ENCODE peak calls at places on chromosomes 16 and 17, in nine cellular contexts. V, Y, I, Q, M, U, S, D and H are unnamed samples.

GRCh38 chr17:39673335-39674081 is 5.3 kb downstream of the PNMT start:
- DNase-seq in V (no peak), Y (no peak), I (peak; percentile 53), Q (no peak), M (no peak), U (no peak), S (no peak), D (no peak), H (no peak)

GRCh38 chr17:32136856-32137255 is 5.4 kb upstream of the RHOT1 start:
- DNase-seq in V (no peak), Y (no peak), I (no peak), Q (no peak), M (no peak), U (no peak), S (no peak), D (no peak), H (no peak)

GRCh38 chr16:49639739-49640388 is 216.0 kb downstream of the ZNF423 start:
- DNase-seq in V (peak; percentile 77), Y (no peak), I (peak; percentile 80), Q (peak; percentile 73), M (no peak), U (no peak), S (no peak), D (no peak), H (no peak)

GRCh38 chr17:4554997-4555799 is at the start of gene MYBBP1A:
- DNase-seq in V (peak; percentile 92), Y (peak; percentile 98), I (peak; percentile 98), Q (peak; percentile 98), M (peak; percentile 94), U (peak; percentile 92), S (peak; percentile 99), D (peak; percentile 98), H (peak; percentile 86)

GRCh38 chr17:42389135-42389417 is 834 bp upstream of the STAT3 start:
- DNase-seq in V (no peak), Y (no peak), I (no peak), Q (no peak), M (no peak), U (no peak), S (no peak), D (no peak), H (no peak)

GRCh38 chr17:46929413-46929812 is 6.5 kb downstream of the GOSR2 start:
- DNase-seq in V (peak; percentile 48), Y (no peak), I (no peak), Q (no peak), M (no peak), U (no peak), S (no peak), D (no peak), H (peak; percentile 94)

GRCh38 chr17:19642373-19642893 is 6.1 kb upstream of the ALDH3A2 start:
- DNase-seq in V (no peak), Y (no peak), I (no peak), Q (no peak), M (no peak), U (no peak), S (no peak), D (no peak), H (no peak)

GRCh38 chr17:31283841-31284240 is 13.2 kb downstream of the OMG start:
- DNase-seq in V (no peak), Y (no peak), I (no peak), Q (no peak), M (no peak), U (no peak), S (no peak), D (no peak), H (no peak)

GRCh38 chr17:28206292-28206691 is 112.7 kb upstream of the TMEM97 start:
- DNase-seq in V (no peak), Y (no peak), I (no peak), Q (no peak), M (no peak), U (no peak), S (no peak), D (no peak), H (no peak)

GRCh38 chr17:28199728-28200127 is 119.3 kb upstream of the TMEM97 start:
- DNase-seq in V (no peak), Y (peak; percentile 85), I (no peak), Q (no peak), M (no peak), U (no peak), S (no peak), D (no peak), H (no peak)

GRCh38 chr17:28204244-28204643 is 114.8 kb upstream of the TMEM97 start:
- DNase-seq in V (no peak), Y (no peak), I (no peak), Q (no peak), M (no peak), U (no peak), S (no peak), D (no peak), H (no peak)

GRCh38 chr17:28201315-28201714 is 117.7 kb upstream of the TMEM97 start:
- DNase-seq in V (no peak), Y (no peak), I (no peak), Q (no peak), M (no peak), U (no peak), S (no peak), D (no peak), H (no peak)

DNA sequence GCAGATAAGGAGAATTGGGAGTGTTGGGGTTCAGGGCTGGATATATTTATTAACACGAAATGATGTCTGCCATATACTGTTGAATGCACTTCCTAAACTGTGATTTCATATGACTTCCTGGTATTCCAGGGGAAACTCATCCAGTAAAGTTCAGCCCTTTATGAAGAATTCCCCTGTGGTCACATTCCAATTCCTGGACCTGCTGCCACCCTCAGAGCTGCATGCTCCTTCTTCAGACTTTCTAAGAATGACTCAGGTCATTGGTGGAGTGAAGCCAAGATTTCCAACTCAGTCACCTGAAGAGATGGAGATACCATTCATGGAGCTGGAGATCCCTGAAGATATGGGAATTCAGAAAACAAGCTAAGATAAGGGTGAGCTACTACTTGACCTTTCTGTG is 114.2 kb upstream of the TMEM97 start:
- DNase-seq in V (peak; percentile 54), Y (peak; percentile 39), I (no peak), Q (no peak), M (no peak), U (no peak), S (no peak), D (no peak), H (peak; percentile 65)
- H3K27me3 ChIP-seq in V (no peaks in the 10 kb centered on the region), Y (no peaks in the 10 kb centered on the region), I (no peaks in the 10 kb centered on the region), Q (no peaks in the 10 kb centered on the region), M (no peaks in the 10 kb centered on the region), U (no peaks in the 10 kb centered on the region), S (no peaks in the 10 kb centered on the region), D (no peaks in the 10 kb centered on the region), H (no peaks in the 10 kb centered on the region)

GRCh38 chr16:86289907-86290306 is 220.4 kb upstream of the FOXF1 start:
- DNase-seq in V (no peak), Y (no peak), I (no peak), Q (no peak), M (no peak), U (no peak), S (no peak), D (no peak), H (no peak)

GRCh38 chr16:86292171-86292775 is 218.1 kb upstream of the FOXF1 start:
- DNase-seq in V (no peak), Y (no peak), I (no peak), Q (no peak), M (no peak), U (no peak), S (no peak), D (no peak), H (no peak)

GRCh38 chr16:86292942-86293341 is 217.4 kb upstream of the FOXF1 start:
- DNase-seq in V (no peak), Y (no peak), I (no peak), Q (no peak), M (no peak), U (no peak), S (no peak), D (no peak), H (no peak)

GRCh38 chr16:86289304-86289703 is 221.0 kb upstream of the FOXF1 start:
- DNase-seq in V (no peak), Y (no peak), I (no peak), Q (no peak), M (no peak), U (no peak), S (no peak), D (no peak), H (no peak)

GRCh38 chr16:86291491-86291890 is 218.8 kb upstream of the FOXF1 start:
- DNase-seq in V (no peak), Y (no peak), I (no peak), Q (no peak), M (no peak), U (no peak), S (no peak), D (no peak), H (no peak)
- H3K27me3 ChIP-seq in V (peaks cover 6% of the 10 kb centered on the region), Y (no peaks in the 10 kb centered on the region), I (no peaks in the 10 kb centered on the region), Q (peaks cover 14% of the 10 kb centered on the region), M (peaks cover 17% of the 10 kb centered on the region), U (peaks cover 39% of the 10 kb centered on the region), S (peaks cover 51% of the 10 kb centered on the region), D (peaks cover 4% of the 10 kb centered on the region), H (peaks cover 13% of the 10 kb centered on the region)

GRCh38 chr16:3256876-3257465 is 538 bp upstream of the MEFV start:
- DNase-seq in V (peak; percentile 24), Y (no peak), I (no peak), Q (no peak), M (no peak), U (no peak), S (no peak), D (no peak), H (peak; percentile 21)

GRCh38 chr16:3256146-3256875 is at the start of gene MEFV:
- DNase-seq in V (peak; percentile 5), Y (no peak), I (no peak), Q (no peak), M (no peak), U (no peak), S (no peak), D (no peak), H (peak; percentile 10)

GRCh38 chr16:3249451-3249850 is 7.0 kb downstream of the MEFV start:
- DNase-seq in V (no peak), Y (no peak), I (no peak), Q (no peak), M (no peak), U (no peak), S (no peak), D (no peak), H (no peak)

GRCh38 chr16:3259097-3259496 is 2.7 kb upstream of the MEFV start:
- DNase-seq in V (no peak), Y (no peak), I (peak; percentile 73), Q (no peak), M (no peak), U (no peak), S (no peak), D (peak; percentile 65), H (no peak)

DNA sequence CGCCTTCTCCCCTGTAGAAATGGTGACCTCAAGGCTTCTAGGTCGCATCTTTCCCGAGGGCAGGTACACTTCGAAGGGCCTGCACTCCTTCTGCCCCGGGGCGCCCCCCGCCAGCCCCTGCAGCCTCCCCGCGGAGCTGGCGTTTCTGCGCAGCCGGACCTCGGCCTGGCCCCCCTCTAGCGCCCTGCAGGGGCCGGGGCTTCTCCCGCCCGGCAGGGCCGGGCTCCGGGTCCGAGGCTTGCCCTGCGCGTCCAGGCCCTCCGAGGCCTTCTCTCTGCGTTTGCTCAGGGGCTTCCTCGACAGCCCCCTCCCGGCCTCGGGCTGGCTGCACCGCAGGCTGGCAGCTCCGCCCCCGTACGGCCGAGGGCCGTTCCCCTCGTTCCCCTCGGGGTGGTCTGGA is 2.1 kb downstream of the MEFV start:
- DNase-seq in V (no peak), Y (no peak), I (no peak), Q (no peak), M (no peak), U (no peak), S (no peak), D (no peak), H (no peak)
- H3K27me3 ChIP-seq in V (peaks cover 23% of the 10 kb centered on the region), Y (no peaks in the 10 kb centered on the region), I (no peaks in the 10 kb centered on the region), Q (peaks cover 2% of the 10 kb centered on the region), M (no peaks in the 10 kb centered on the region), U (no peaks in the 10 kb centered on the region), S (peaks cover 5% of the 10 kb centered on the region), D (peaks cover 2% of the 10 kb centered on the region), H (no peaks in the 10 kb centered on the region)

GRCh38 chr17:61394630-61395408 is 4.8 kb upstream of the TBX2 start:
- DNase-seq in V (peak; percentile 22), Y (no peak), I (no peak), Q (no peak), M (no peak), U (no peak), S (peak; percentile 46), D (no peak), H (no peak)

GRCh38 chr17:61397086-61397842 is 2.4 kb upstream of the TBX2 start:
- DNase-seq in V (peak; percentile 72), Y (no peak), I (no peak), Q (no peak), M (no peak), U (no peak), S (peak; percentile 46), D (no peak), H (no peak)

GRCh38 chr17:61395983-61396585 is 3.6 kb upstream of the TBX2 start:
- DNase-seq in V (peak; percentile 52), Y (no peak), I (no peak), Q (no peak), M (no peak), U (no peak), S (peak; percentile 45), D (no peak), H (no peak)

GRCh38 chr17:61395409-61395982 is 4.1 kb upstream of the TBX2 start:
- DNase-seq in V (no peak), Y (no peak), I (no peak), Q (no peak), M (no peak), U (no peak), S (peak; percentile 44), D (no peak), H (no peak)

GRCh38 chr17:61396586-61397085 is 3.0 kb upstream of the TBX2 start:
- DNase-seq in V (peak; percentile 35), Y (no peak), I (no peak), Q (no peak), M (no peak), U (no peak), S (peak; percentile 52), D (no peak), H (no peak)
- H3K27me3 ChIP-seq in V (no peaks in the 10 kb centered on the region), Y (peaks cover 16% of the 10 kb centered on the region), I (peaks cover 4% of the 10 kb centered on the region), Q (peaks cover 28% of the 10 kb centered on the region), M (peaks cover 3% of the 10 kb centered on the region), U (peaks cover 65% of the 10 kb centered on the region), S (peaks cover 58% of the 10 kb centered on the region), D (no peaks in the 10 kb centered on the region), H (peaks cover 45% of the 10 kb centered on the region)